ENCODE peak calls at places on chromosome 6, in four cellular contexts. One of them, this sample, is unnamed.

GRCh38 chr6:41258196-41258493 is 28.3 kb downstream of the TREM1 start:
- DNase-seq in A549: no peak
- DNase-seq in HepG2: no peak
- DNase-seq in GM12878: no peak
- DNase-seq in this sample: no peak

GRCh38 chr6:111482236-111482958 is 621 bp downstream of the REV3L start:
- DNase-seq in A549: no peak
- DNase-seq in GM12878: no peak
- DNase-seq in HepG2: no peak
- DNase-seq in this sample: peak; percentile 73

GRCh38 chr6:19417713-19418112 is 419.5 kb upstream of the ID4 start:
- DNase-seq in HepG2: no peak
- DNase-seq in A549: peak; percentile 20
- DNase-seq in GM12878: no peak
- DNase-seq in this sample: no peak

GRCh38 chr6:68738039-68738438 is 103.0 kb downstream of the ADGRB3 start:
- DNase-seq in HepG2: no peak
- DNase-seq in GM12878: no peak
- DNase-seq in A549: no peak
- DNase-seq in this sample: no peak

GRCh38 chr6:38552136-38552535 is 87.6 kb downstream of the BTBD9 start:
- DNase-seq in GM12878: peak; percentile 56
- DNase-seq in HepG2: no peak
- DNase-seq in A549: no peak
- DNase-seq in this sample: no peak

GRCh38 chr6:22765015-22765414 is 195.6 kb downstream of the HDGFL1 start:
- DNase-seq in HepG2: no peak
- DNase-seq in GM12878: no peak
- DNase-seq in A549: no peak
- DNase-seq in this sample: no peak

GRCh38 chr6:136792945-136793289 is 640 bp upstream of the MAP3K5 start:
- DNase-seq in A549: peak; percentile 84
- DNase-seq in HepG2: peak; percentile 21
- DNase-seq in GM12878: no peak
- DNase-seq in this sample: peak; percentile 85

GRCh38 chr6:116542426-116542825 is 3.1 kb downstream of the TRAPPC3L start:
- DNase-seq in HepG2: no peak
- DNase-seq in A549: no peak
- DNase-seq in GM12878: no peak
- DNase-seq in this sample: no peak

GRCh38 chr6:149087898-149088297 is 229.6 kb upstream of the TAB2 start:
- DNase-seq in GM12878: no peak
- DNase-seq in A549: no peak
- DNase-seq in HepG2: no peak
- DNase-seq in this sample: no peak

GRCh38 chr6:147406783-147407182 is 101.7 kb upstream of the SAMD5 start:
- DNase-seq in A549: no peak
- DNase-seq in HepG2: no peak
- DNase-seq in GM12878: no peak
- DNase-seq in this sample: no peak

DNA sequence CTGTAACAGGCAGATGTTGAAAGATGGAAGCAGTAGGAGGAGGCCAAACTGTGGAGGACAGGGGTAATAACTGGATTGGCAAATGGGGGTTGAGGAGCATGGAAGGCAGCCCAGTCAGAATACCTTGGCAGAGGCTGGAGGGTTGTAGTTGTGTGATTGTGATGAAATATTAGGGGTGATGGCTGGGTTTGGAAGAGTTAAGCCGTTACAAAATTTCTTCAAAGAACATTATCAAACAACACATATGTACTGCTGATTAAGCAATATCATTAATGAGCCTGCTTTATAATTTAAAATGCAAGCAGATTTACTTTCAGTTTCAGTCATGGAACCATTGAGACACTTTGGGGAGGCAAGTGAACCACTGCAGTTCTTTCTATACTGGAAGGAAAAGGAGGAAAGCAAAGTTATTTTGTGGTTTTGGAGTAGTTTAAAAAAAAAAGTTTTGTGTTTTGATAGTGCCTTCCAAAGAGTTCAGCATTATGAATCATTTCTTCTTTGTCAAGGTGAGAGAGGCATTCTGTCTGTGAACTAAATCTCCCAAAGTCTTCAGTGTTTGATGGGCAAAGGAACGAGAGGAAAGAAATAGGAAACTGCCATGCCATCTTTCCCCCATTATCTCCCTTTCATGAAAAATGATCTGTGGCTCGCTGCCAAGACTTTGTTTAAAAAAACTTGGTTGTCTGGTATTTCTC is 20.7 kb downstream of the FOXO3 start:
- DNase-seq in A549: no peak
- DNase-seq in GM12878: no peak
- DNase-seq in HepG2: no peak
- DNase-seq in this sample: peak; percentile 55
- TF ChIP-seq REST in A549: no peak
- TF ChIP-seq REST in GM12878: no peak
- TF ChIP-seq REST in HepG2: no peak
- TF ChIP-seq REST in this sample: no peak

DNA sequence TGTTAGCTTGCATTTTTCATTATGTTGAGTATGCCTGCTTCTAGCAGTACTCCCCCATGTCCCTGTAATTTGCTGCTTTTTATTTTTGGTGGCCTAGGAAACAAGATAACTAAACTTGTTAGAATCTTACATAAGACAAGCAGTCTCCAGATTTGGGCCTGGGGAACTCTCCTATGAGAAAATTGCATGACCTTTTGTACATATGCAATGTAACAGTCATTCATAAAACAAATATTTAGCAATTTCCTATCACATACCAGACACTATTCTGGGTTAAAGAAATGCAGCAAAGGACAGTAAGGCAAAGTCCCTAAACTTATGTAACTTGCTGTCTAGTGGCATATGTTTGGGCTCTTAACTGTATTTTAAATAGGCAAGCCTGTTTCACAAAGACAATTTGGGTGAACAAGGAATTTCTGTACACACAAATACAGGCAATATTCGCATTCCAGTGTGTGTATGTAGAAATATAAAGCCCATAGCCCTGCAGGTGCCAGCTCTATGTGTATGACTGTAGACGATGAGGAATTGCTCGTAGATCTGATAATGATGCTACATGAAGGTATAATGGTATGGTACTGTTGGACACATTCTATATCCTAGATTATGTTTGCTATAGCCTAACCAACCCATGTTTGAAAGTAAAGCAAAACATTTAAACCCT is 305.2 kb upstream of the CITED2 start:
- DNase-seq in A549: peak; percentile 25
- DNase-seq in GM12878: no peak
- DNase-seq in HepG2: peak; percentile 44
- DNase-seq in this sample: no peak
- TF ChIP-seq PBX3 in A549: no peak
- TF ChIP-seq PBX3 in GM12878: no peak
- TF ChIP-seq PBX3 in HepG2: no peak
- TF ChIP-seq PBX3 in this sample: no peak

DNA sequence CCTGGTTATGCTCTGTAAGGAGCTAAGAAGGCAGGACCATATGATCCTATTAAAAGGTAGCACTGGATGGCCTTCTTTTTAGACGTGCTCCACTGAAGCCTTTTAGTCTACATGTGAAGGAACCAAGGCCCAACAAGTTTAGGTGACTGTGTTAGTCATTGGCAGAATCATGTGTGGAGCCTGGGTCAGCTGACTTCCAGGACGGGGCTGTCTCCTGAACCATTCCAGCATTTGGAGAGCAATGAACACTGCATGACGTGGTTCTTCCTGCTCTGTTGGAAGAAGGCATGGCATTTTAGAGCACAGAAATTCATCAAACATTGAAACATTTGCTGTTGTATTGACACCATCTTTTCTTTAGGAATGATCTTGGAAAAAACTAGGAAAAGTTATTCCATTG is 87.8 kb upstream of the TIAM2 start:
- DNase-seq in GM12878: no peak
- DNase-seq in A549: no peak
- DNase-seq in HepG2: no peak
- DNase-seq in this sample: no peak
- TF ChIP-seq REST in GM12878: no peak
- TF ChIP-seq REST in A549: no peak
- TF ChIP-seq REST in HepG2: no peak
- TF ChIP-seq REST in this sample: no peak

GRCh38 chr6:72825265-72825918 is 203.5 kb downstream of the KCNQ5 start:
- DNase-seq in A549: peak; percentile 32
- DNase-seq in HepG2: no peak
- DNase-seq in GM12878: peak; percentile 1
- DNase-seq in this sample: no peak

GRCh38 chr6:72820153-72820552 is 198.3 kb downstream of the KCNQ5 start:
- DNase-seq in A549: no peak
- DNase-seq in HepG2: no peak
- DNase-seq in GM12878: no peak
- DNase-seq in this sample: no peak

GRCh38 chr6:72824833-72825232 is 203.0 kb downstream of the KCNQ5 start:
- DNase-seq in A549: no peak
- DNase-seq in GM12878: peak; percentile 3
- DNase-seq in HepG2: no peak
- DNase-seq in this sample: no peak

GRCh38 chr6:72820906-72821305 is 199.0 kb downstream of the KCNQ5 start:
- DNase-seq in A549: no peak
- DNase-seq in HepG2: no peak
- DNase-seq in GM12878: no peak
- DNase-seq in this sample: no peak

GRCh38 chr6:72822691-72823090 is 200.8 kb downstream of the KCNQ5 start:
- DNase-seq in GM12878: no peak
- DNase-seq in HepG2: no peak
- DNase-seq in A549: no peak
- DNase-seq in this sample: no peak
- TF ChIP-seq PBX3 in GM12878: no peak
- TF ChIP-seq PBX3 in HepG2: no peak
- TF ChIP-seq PBX3 in A549: no peak
- TF ChIP-seq PBX3 in this sample: no peak

GRCh38 chr6:30719791-30720737 is at the start of gene TUBB:
- DNase-seq in A549: peak; percentile 96
- DNase-seq in GM12878: peak; percentile 91
- DNase-seq in HepG2: peak; percentile 99
- DNase-seq in this sample: peak; percentile 86
- TF ChIP-seq REST in A549: no peak
- TF ChIP-seq REST in GM12878: peak; percentile 40
- TF ChIP-seq REST in HepG2: peak; percentile 82
- TF ChIP-seq REST in this sample: peak; percentile 82

GRCh38 chr6:75747371-75747984 is 1.6 kb upstream of the MYO6 start:
- DNase-seq in GM12878: no peak
- DNase-seq in HepG2: no peak
- DNase-seq in A549: no peak
- DNase-seq in this sample: no peak
- TF ChIP-seq PBX3 in GM12878: no peak
- TF ChIP-seq PBX3 in HepG2: no peak
- TF ChIP-seq PBX3 in A549: no peak
- TF ChIP-seq PBX3 in this sample: no peak

This sample was measured in SK-N-SH.